ENCODE peak calls at places on chromosomes 3 and 15, in ten cellular contexts. W is T-helper 1 cell; H is GM04503; C is CD8-positive, alpha-beta T cell; J is A172; Z is psoas muscle; Y is posterior vena cava; O is fibroblast of gingiva; N is hypothalamus; B is activated naive CD4-positive, alpha-beta T cell treated with anti-CD3 and anti-CD28 coated beads, Interleukin-2, amount 50 U/mL, for 72 hours. I is an unnamed sample.

GRCh38 chr3:141234283-141234682 is 2.7 kb downstream of the PXYLP1 start:
- DNase-seq in W (no peak), H (no peak), C (no peak), J (no peak), Z (no peak), Y (no peak), O (no peak), N (no peak), B (no peak), I (no peak)

GRCh38 chr3:32460031-32460749 is 42.5 kb downstream of the CMTM6 start:
- DNase-seq in W (peak), H (no peak), C (peak), J (no peak), Z (no peak), Y (no peak), O (no peak), N (no peak), B (peak), I (no peak)

GRCh38 chr15:56699743-56700142 is 33.6 kb downstream of the ZNF280D start:
- DNase-seq in W (no peak), H (no peak), C (no peak), J (no peak), Z (no peak), Y (no peak), O (no peak), N (no peak), B (no peak), I (no peak)

GRCh38 chr15:62997441-62997840 is 45.1 kb upstream of the TPM1 start:
- DNase-seq in W (no peak), H (no peak), C (no peak), J (no peak), Z (no peak), Y (no peak), O (no peak), N (no peak), B (no peak), I (no peak)

GRCh38 chr3:46285931-46286330 is 43.7 kb downstream of the CCR3 start:
- DNase-seq in W (no peak), H (no peak), C (no peak), J (no peak), Z (no peak), Y (no peak), O (no peak), N (no peak), B (no peak), I (no peak)

GRCh38 chr15:25022233-25022632 is 67.4 kb downstream of the SNRPN start:
- DNase-seq in W (no peak), H (no peak), C (no peak), J (peak), Z (no peak), Y (no peak), O (no peak), N (no peak), B (no peak), I (no peak)

GRCh38 chr15:63198752-63199250 is 9.4 kb downstream of the RAB8B start:
- DNase-seq in W (no peak), H (no peak), C (no peak), J (no peak), Z (no peak), Y (no peak), O (peak), N (no peak), B (no peak), I (peak)

GRCh38 chr3:17742837-17743659 is 617 bp upstream of the TBC1D5 start:
- DNase-seq in W (no peak), H (no peak), C (no peak), J (peak), Z (no peak), Y (no peak), O (no peak), N (peak), B (no peak), I (no peak)

GRCh38 chr3:182370949-182371348 is 422.4 kb upstream of the ATP11B start:
- DNase-seq in W (no peak), H (no peak), C (no peak), J (peak), Z (no peak), Y (no peak), O (no peak), N (no peak), B (no peak), I (peak)

GRCh38 chr3:147864754-147865354 is 455.7 kb downstream of the ZIC1 start:
- DNase-seq in W (no peak), H (no peak), C (no peak), J (peak), Z (no peak), Y (no peak), O (no peak), N (no peak), B (no peak), I (no peak)

GRCh38 chr3:141241248-141242034 is 9.8 kb downstream of the PXYLP1 start:
- DNase-seq in W (no peak), H (no peak), C (no peak), J (no peak), Z (peak), Y (no peak), O (peak), N (no peak), B (no peak), I (no peak)